ENCODE peak calls at places on chromosomes 7 and 10, in six cellular contexts. H, J, A, N, V and T are unnamed samples.

GRCh38 chr7:42744746-42745145 is 167.1 kb downstream of the C7orf25 start:
- DNase-seq in H (no peak), J (no peak), A (no peak), N (no peak), V (no peak), T (no peak)

GRCh38 chr7:98913612-98914011 is 35.3 kb downstream of the TRRAP start:
- DNase-seq in H (no peak), J (no peak), A (no peak), N (no peak), V (no peak), T (no peak)

GRCh38 chr7:105267244-105267643 is 121.5 kb downstream of the SRPK2 start:
- DNase-seq in H (no peak), J (no peak), A (no peak), N (no peak), V (no peak), T (no peak)

GRCh38 chr10:96700477-96701099 is 19.7 kb downstream of the PIK3AP1 start:
- DNase-seq in H (no peak), J (no peak), A (no peak), N (no peak), V (peak; percentile 35), T (peak; percentile 59)

GRCh38 chr10:5526691-5527331 is 2.0 kb downstream of the CALML3 start:
- DNase-seq in H (no peak), J (no peak), A (no peak), N (no peak), V (no peak), T (no peak)

GRCh38 chr7:159030490-159031134 is 114.1 kb downstream of the VIPR2 start:
- DNase-seq in H (peak; percentile 87), J (peak; percentile 78), A (peak; percentile 4), N (peak; percentile 13), V (peak; percentile 65), T (peak; percentile 65)

GRCh38 chr10:104711167-104711765 is 70.2 kb downstream of the SORCS3 start:
- DNase-seq in H (no peak), J (no peak), A (no peak), N (no peak), V (no peak), T (no peak)

GRCh38 chr7:67683628-67684027 is 687.0 kb downstream of the TYW1 start:
- DNase-seq in H (no peak), J (no peak), A (no peak), N (no peak), V (no peak), T (no peak)

GRCh38 chr7:98852826-98853225 is 17.0 kb downstream of the TMEM130 start:
- DNase-seq in H (no peak), J (no peak), A (no peak), N (no peak), V (no peak), T (no peak)

GRCh38 chr7:149468208-149468607 is 7.3 kb upstream of the ZNF777 start:
- DNase-seq in H (peak; percentile 49), J (no peak), A (no peak), N (no peak), V (no peak), T (no peak)
- TF ChIP-seq CTCF in H (no peak), J (no peak), A (no peak), N (no peak), V (no peak), T (no peak)

DNA sequence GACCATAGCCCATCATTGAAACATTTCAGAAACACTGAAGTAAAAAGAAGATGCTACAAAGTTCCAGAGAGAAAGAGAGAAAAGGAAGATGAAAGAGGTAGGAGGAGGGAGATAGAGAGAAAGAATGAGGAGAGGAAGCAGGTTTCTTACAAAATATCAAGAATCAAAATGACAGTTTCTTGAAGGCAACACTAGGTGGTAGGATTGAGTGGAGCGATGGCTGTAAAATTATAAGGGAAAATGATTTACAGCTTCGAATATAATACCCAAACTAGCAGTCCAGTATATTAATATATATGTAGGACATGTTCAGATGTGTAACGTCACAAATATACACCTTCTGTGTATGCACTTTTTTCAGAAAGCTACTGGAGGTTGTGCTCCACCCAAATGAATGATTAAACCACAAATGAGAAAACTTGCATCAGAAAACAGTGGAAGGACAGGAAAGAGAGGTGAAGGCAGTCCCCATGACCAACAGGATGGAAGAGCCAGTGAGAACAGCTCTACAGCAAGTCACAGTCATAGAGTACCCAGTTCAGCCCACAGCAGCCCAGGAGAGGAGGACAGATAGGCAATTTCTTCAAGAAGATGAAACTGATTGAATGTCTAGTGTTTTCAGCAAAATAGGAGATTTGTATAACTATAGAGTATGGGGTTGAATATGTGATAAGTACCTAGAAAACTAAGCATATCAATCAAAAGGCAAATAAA is 151.5 kb upstream of the TARP start:
- DNase-seq in H (no peak), J (no peak), A (no peak), N (no peak), V (no peak), T (no peak)
- TF ChIP-seq CTCF in H (no peak), J (no peak), A (no peak), N (no peak), V (no peak), T (no peak)

GRCh38 chr7:129143724-129144094 is 798 bp upstream of the TSPAN33 start:
- DNase-seq in H (no peak), J (no peak), A (no peak), N (no peak), V (no peak), T (no peak)

GRCh38 chr7:129144095-129144833 is at the start of gene TSPAN33:
- DNase-seq in H (no peak), J (peak; percentile 77), A (peak; percentile 82), N (peak; percentile 58), V (peak; percentile 82), T (peak; percentile 91)

GRCh38 chr7:129146237-129146979 is 1.9 kb downstream of the TSPAN33 start:
- DNase-seq in H (no peak), J (no peak), A (no peak), N (no peak), V (peak; percentile 49), T (peak; percentile 73)

GRCh38 chr7:129147723-129148122 is 3.2 kb downstream of the TSPAN33 start:
- DNase-seq in H (no peak), J (no peak), A (no peak), N (no peak), V (no peak), T (no peak)

GRCh38 chr7:129144834-129145668 is 544 bp downstream of the TSPAN33 start:
- DNase-seq in H (no peak), J (no peak), A (no peak), N (no peak), V (no peak), T (peak; percentile 52)
- TF ChIP-seq CTCF in H (no peak), J (peak; percentile 16), A (peak; percentile 9), N (no peak), V (no peak), T (peak; percentile 63)

GRCh38 chr7:80097756-80098155 is 36.9 kb upstream of the GNAI1 start:
- DNase-seq in H (no peak), J (no peak), A (no peak), N (no peak), V (no peak), T (no peak)

GRCh38 chr7:80093349-80093748 is 41.3 kb upstream of the GNAI1 start:
- DNase-seq in H (no peak), J (no peak), A (no peak), N (no peak), V (no peak), T (no peak)

GRCh38 chr7:80100254-80100653 is 34.4 kb upstream of the GNAI1 start:
- DNase-seq in H (no peak), J (no peak), A (no peak), N (no peak), V (no peak), T (no peak)

GRCh38 chr7:80095545-80095944 is 39.1 kb upstream of the GNAI1 start:
- DNase-seq in H (no peak), J (no peak), A (no peak), N (no peak), V (no peak), T (no peak)

DNA sequence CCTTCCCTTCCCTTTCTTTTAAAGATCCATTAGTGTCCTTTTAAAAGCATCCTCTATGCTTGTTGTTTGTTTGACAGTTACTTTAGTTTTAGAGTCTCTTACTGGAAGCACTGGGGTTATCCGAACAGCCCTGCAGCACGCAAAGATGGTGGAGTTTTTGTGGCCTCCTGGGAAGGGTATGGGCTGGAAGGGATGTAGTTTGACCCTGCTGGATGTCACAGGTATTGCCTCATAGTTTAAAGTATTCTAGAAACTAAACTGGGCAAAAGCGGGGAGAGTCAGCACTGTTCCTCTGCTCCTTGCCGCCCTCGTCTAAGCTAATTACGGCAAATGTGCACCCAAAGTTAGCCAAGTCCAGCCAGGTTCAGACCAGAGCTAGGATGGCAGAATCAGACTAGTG is 35.8 kb upstream of the GNAI1 start:
- DNase-seq in H (no peak), J (no peak), A (no peak), N (no peak), V (no peak), T (no peak)
- TF ChIP-seq CTCF in H (no peak), J (peak; percentile 56), A (no peak), N (no peak), V (no peak), T (no peak)